ENCODE peak calls at places on chromosomes 3 and 15, in six cellular contexts. R, K, O, D, U and Y are unnamed samples.

GRCh38 chr3:70111381-70111780 is 111.8 kb downstream of the SAMMSON start:
- DNase-seq in O (no peak), R (no peak), U (no peak), D (no peak), K (no peak), Y (no peak)

GRCh38 chr3:112302881-112303761 is 9.1 kb upstream of the SLC9C1 start:
- DNase-seq in R (no peak), K (no peak), O (no peak), U (no peak), D (no peak), Y (no peak)

GRCh38 chr15:74312445-74313007 is 54.9 kb downstream of the CYP11A1 start:
- DNase-seq in K (no peak), D (no peak), O (no peak), U (peak), R (no peak), Y (no peak)

GRCh38 chr3:172065967-172066762 is 26.8 kb downstream of the FNDC3B start:
- DNase-seq in O (no peak), R (no peak), D (no peak), U (peak), K (no peak), Y (no peak)

GRCh38 chr15:39511000-39511914 is 69.6 kb upstream of the THBS1 start:
- DNase-seq in O (peak), D (peak), U (peak), R (no peak), K (peak), Y (no peak)

GRCh38 chr3:195905970-195906864 is 2.1 kb downstream of the TNK2 start:
- DNase-seq in K (no peak), R (no peak), D (no peak), U (peak), O (no peak), Y (peak)

GRCh38 chr3:127801914-127802313 is 20.4 kb downstream of the MGLL start:
- DNase-seq in O (no peak), R (no peak), D (no peak), U (no peak), K (no peak), Y (no peak)

GRCh38 chr3:101261506-101261905 is 58.9 kb downstream of the IMPG2 start:
- DNase-seq in K (no peak), O (no peak), R (no peak), D (peak), U (no peak), Y (no peak)

GRCh38 chr15:93520206-93520605 is 431.2 kb upstream of the RGMA start:
- DNase-seq in K (no peak), U (no peak), R (no peak), D (no peak), O (no peak), Y (no peak)

GRCh38 chr3:72205297-72205696 is 420.3 kb upstream of the PROK2 start:
- DNase-seq in O (no peak), D (no peak), U (no peak), K (no peak), R (no peak), Y (no peak)

GRCh38 chr3:39088889-39089288 is 18.5 kb downstream of the GORASP1 start:
- DNase-seq in U (no peak), R (no peak), O (no peak), D (no peak), K (no peak), Y (no peak)

GRCh38 chr3:159187232-159187631 is 385.4 kb downstream of the MFSD1 start:
- DNase-seq in U (peak), D (no peak), R (peak), K (no peak), O (no peak), Y (no peak)

DNA sequence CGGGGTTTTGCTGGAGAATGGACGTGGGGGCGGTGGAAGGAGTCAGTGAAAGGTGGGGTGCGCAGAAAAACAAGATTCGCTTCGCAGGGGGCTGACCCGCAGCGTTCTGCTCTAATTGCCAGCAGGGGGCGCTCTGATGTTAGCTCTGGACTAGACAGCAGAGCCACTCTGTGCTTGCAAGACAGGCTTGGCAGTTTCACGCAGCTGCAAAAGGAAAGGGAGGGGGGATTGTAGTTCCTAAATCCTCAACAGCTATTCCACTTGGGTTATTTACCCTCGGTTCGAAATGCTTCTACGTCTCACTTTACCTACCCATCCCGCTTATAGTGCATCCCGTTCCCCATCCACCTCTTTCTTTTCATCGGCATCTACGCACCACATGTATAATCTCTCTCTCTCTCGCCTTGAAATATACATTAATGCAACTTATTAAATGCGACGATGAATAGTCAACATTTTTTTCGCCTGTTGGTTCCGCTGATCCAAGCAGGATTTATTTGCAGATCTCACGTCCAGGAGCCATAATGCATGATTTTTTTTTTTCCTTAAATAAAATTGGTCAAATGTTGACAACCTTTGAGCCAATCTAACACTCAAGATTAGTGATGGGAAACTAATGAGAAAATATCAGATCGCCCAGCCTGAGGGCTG is 216.5 kb downstream of the MEIS2 start:
- DNase-seq in K (peak), R (peak), D (peak), O (peak), U (peak), Y (peak)
- H3K4me3 ChIP-seq in K (peak), R (no peak), D (peak), O (no peak), U (no peak), Y (no peak)

GRCh38 chr3:25863560-25863959 is 73.7 kb downstream of the OXSM start:
- DNase-seq in D (no peak), K (no peak), U (no peak), O (no peak), R (no peak), Y (no peak)
- TF ChIP-seq CTCF in D (peak), K (peak), U (no peak), O (no peak), R (no peak), Y (peak)

DNA sequence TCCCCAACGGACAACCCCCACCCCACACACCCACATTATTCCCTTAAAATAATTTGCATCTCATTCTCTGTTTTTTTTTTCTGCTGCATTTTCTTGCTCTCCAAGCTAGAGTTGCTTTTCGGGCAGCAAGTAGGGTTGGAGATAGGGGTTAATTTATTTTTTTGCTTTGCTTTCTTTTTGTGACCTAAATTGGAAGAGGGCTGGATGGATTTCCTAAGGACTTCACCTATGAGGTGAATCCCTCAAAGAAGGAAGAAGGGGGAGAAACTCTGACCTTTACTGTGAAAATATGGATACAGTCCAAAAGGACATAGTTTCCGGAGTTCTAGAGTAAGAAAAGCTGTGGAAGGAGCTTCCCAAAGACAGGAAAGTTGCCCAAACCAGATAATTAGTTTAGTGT is 6.7 kb downstream of the SOX2 start:
- DNase-seq in U (no peak), O (no peak), R (no peak), K (no peak), D (no peak), Y (no peak)
- H3K4me3 ChIP-seq in U (no peak), O (no peak), R (no peak), K (no peak), D (peak), Y (no peak)

GRCh38 chr3:169668081-169668956 is 4.8 kb upstream of the MECOM start:
- DNase-seq in O (peak), K (no peak), D (no peak), R (peak), U (peak), Y (no peak)

GRCh38 chr3:169667380-169667671 is 3.8 kb upstream of the MECOM start:
- DNase-seq in O (no peak), D (no peak), U (no peak), K (no peak), R (no peak), Y (no peak)

GRCh38 chr3:169667710-169668080 is 4.2 kb upstream of the MECOM start:
- DNase-seq in D (no peak), O (no peak), U (no peak), K (no peak), R (no peak), Y (no peak)

GRCh38 chr3:169669816-169670215 is 6.3 kb upstream of the MECOM start:
- DNase-seq in O (no peak), K (no peak), U (no peak), D (no peak), R (no peak), Y (no peak)

GRCh38 chr3:169668957-169669681 is 5.6 kb upstream of the MECOM start:
- DNase-seq in D (no peak), U (peak), K (no peak), O (peak), R (peak), Y (no peak)
- TF ChIP-seq CTCF in D (peak), U (peak), K (peak), O (peak), R (peak), Y (peak)

DNA sequence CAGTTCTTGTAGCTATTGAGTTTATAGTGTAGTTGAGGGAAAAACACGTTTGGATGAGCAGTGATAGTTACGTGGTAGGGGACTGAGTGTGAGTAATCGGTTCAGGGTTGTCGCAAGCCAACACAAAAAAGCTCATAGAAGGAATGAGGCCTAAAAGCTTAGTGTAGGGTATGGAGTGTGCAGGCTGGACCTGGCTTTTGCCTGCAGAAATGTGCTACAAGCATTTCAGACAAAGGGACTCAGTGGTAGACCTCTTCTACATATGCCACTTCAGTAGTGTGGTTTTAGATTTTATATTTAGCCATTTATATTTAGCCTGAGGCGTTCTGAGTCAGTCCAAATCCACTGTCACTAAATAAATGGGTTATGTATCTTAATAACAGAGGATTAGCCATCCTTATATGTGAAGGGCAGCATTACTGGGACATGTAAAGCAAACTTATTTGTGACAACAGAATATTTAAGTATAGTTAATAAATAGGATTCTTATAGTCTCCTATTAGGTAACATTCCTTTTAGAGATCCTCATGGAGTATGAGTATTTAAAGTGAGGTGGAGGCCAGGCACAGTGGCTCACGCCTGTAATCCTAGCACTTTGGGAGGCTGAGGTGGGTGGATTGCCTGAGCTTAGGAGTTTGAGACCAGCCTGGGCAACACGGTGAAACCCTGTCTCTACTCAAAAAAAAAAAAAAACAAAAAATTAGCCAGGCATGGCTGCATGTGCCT is 21.8 kb downstream of the ATP2C1 start:
- DNase-seq in K (no peak), R (no peak), D (no peak), O (no peak), U (no peak), Y (no peak)
- H3K4me3 ChIP-seq in K (no peak), R (no peak), D (no peak), O (no peak), U (no peak), Y (no peak)